ENCODE peak calls at places on chromosomes 5 and 9, in four cellular contexts. One of them, this sample, is unnamed.
A peak's percentile ranks its signal among the peaks of the same experiment; 100 is the strongest.

GRCh38 chr5:156479864-156480263 is 152.9 kb downstream of the SGCD start:
- DNase-seq in foreskin fibroblast: peak; percentile 21
- DNase-seq in tibial artery: peak; percentile 21
- DNase-seq in cardiac fibroblast: peak; percentile 65
- DNase-seq in this sample: no peak

GRCh38 chr5:149381986-149382338 is 2.9 kb upstream of the IL17B start:
- DNase-seq in foreskin fibroblast: peak; percentile 55
- DNase-seq in tibial artery: peak; percentile 79
- DNase-seq in cardiac fibroblast: peak; percentile 82
- DNase-seq in this sample: peak; percentile 67

GRCh38 chr5:172420215-172420934 is 34.0 kb downstream of the SH3PXD2B start:
- DNase-seq in foreskin fibroblast: peak; percentile 92
- DNase-seq in tibial artery: peak; percentile 89
- DNase-seq in cardiac fibroblast: peak; percentile 98
- DNase-seq in this sample: peak; percentile 86

GRCh38 chr5:170633235-170634041 is 129.6 kb downstream of the KCNIP1 start:
- DNase-seq in foreskin fibroblast: peak; percentile 71
- DNase-seq in tibial artery: peak; percentile 60
- DNase-seq in cardiac fibroblast: peak; percentile 94
- DNase-seq in this sample: no peak

GRCh38 chr5:61625682-61626620 is 293.9 kb downstream of the ZSWIM6 start:
- DNase-seq in foreskin fibroblast: peak; percentile 44
- DNase-seq in tibial artery: peak; percentile 66
- DNase-seq in cardiac fibroblast: peak; percentile 45
- DNase-seq in this sample: peak; percentile 32

GRCh38 chr5:646396-647201 is 34.5 kb downstream of the CEP72 start:
- DNase-seq in foreskin fibroblast: no peak
- DNase-seq in tibial artery: no peak
- DNase-seq in cardiac fibroblast: no peak
- DNase-seq in this sample: no peak

GRCh38 chr5:101653996-101654395 is 642.1 kb downstream of the SLCO4C1 start:
- DNase-seq in foreskin fibroblast: no peak
- DNase-seq in tibial artery: no peak
- DNase-seq in cardiac fibroblast: no peak
- DNase-seq in this sample: no peak

GRCh38 chr5:91164424-91164823 is 218.7 kb downstream of the ARRDC3 start:
- DNase-seq in foreskin fibroblast: no peak
- DNase-seq in tibial artery: no peak
- DNase-seq in cardiac fibroblast: no peak
- DNase-seq in this sample: no peak

GRCh38 chr5:78300464-78301045 is 6.1 kb upstream of the AP3B1 start:
- DNase-seq in foreskin fibroblast: no peak
- DNase-seq in tibial artery: no peak
- DNase-seq in cardiac fibroblast: peak; percentile 56
- DNase-seq in this sample: peak; percentile 28

GRCh38 chr5:37005946-37006540 is 129.5 kb downstream of the NIPBL start:
- DNase-seq in foreskin fibroblast: no peak
- DNase-seq in tibial artery: no peak
- DNase-seq in cardiac fibroblast: peak; percentile 52
- DNase-seq in this sample: peak; percentile 28

GRCh38 chr5:96148376-96148775 is 186.7 kb upstream of the ELL2 start:
- DNase-seq in foreskin fibroblast: no peak
- DNase-seq in tibial artery: no peak
- DNase-seq in cardiac fibroblast: no peak
- DNase-seq in this sample: no peak

GRCh38 chr9:89996717-89997116 is 391.9 kb downstream of the GADD45G start:
- DNase-seq in foreskin fibroblast: no peak
- DNase-seq in tibial artery: no peak
- DNase-seq in cardiac fibroblast: no peak
- DNase-seq in this sample: no peak

GRCh38 chr9:69496803-69497450 is 171.9 kb downstream of the ENTREP1 start:
- DNase-seq in foreskin fibroblast: no peak
- DNase-seq in tibial artery: no peak
- DNase-seq in cardiac fibroblast: no peak
- DNase-seq in this sample: no peak

DNA sequence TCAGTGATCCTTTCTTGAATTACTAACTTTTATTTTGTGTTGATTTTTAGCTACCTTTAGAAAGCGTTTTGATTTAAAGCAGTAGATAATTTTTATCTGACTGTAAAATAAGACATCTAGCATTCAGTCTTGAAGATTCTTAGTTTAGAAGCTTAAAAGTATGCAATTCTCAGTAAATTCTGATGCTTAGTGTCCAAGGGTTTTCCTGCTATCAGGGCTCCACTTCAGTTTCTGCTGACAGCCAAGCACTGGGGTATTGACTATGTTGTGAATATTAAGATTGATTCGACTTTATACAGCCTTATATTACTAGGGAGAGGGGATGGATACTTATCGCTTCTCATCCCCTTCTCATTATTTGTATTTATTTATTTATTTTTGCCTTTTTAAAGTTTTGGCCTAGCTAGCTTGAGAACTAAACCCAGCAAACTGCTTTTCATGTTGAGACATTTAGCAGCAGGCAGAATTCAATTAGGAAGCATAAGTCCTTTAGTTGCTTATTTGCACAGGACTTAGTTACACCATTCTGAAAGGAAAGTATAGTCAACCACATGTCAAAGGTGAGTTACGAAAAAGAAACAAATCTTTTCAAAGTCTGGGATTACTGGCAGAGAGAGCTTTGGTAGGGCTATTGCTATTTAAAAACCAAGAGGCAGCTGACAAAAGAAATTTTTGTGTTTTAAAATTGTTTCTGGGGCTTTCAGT is 2.9 kb downstream of the PBX3 start:
- DNase-seq in foreskin fibroblast: no peak
- DNase-seq in tibial artery: no peak
- DNase-seq in cardiac fibroblast: peak; percentile 28
- DNase-seq in this sample: no peak
- H3K4me3 ChIP-seq in foreskin fibroblast: peak overlapping the region; percentile 69
- H3K4me3 ChIP-seq in tibial artery: no peak overlapping the region
- H3K4me3 ChIP-seq in cardiac fibroblast: no peak overlapping the region
- H3K4me3 ChIP-seq in this sample: peak overlapping the region; percentile 89

GRCh38 chr9:136886610-136887597 is 588 bp downstream of the TRAF2 start:
- DNase-seq in foreskin fibroblast: no peak
- DNase-seq in tibial artery: no peak
- DNase-seq in cardiac fibroblast: peak; percentile 12
- DNase-seq in this sample: peak; percentile 41
- TF ChIP-seq CTCF in foreskin fibroblast: no peak
- TF ChIP-seq CTCF in tibial artery: no peak
- TF ChIP-seq CTCF in cardiac fibroblast: no peak
- TF ChIP-seq CTCF in this sample: no peak

GRCh38 chr5:119367502-119368237 is 11.9 kb downstream of the TNFAIP8 start:
- DNase-seq in foreskin fibroblast: no peak
- DNase-seq in tibial artery: no peak
- DNase-seq in cardiac fibroblast: peak; percentile 60
- DNase-seq in this sample: peak; percentile 85
- H3K4me3 ChIP-seq in foreskin fibroblast: no peak overlapping the region
- H3K4me3 ChIP-seq in tibial artery: no peak overlapping the region
- H3K4me3 ChIP-seq in cardiac fibroblast: no peak overlapping the region
- H3K4me3 ChIP-seq in this sample: peak overlapping the region; percentile 19

DNA sequence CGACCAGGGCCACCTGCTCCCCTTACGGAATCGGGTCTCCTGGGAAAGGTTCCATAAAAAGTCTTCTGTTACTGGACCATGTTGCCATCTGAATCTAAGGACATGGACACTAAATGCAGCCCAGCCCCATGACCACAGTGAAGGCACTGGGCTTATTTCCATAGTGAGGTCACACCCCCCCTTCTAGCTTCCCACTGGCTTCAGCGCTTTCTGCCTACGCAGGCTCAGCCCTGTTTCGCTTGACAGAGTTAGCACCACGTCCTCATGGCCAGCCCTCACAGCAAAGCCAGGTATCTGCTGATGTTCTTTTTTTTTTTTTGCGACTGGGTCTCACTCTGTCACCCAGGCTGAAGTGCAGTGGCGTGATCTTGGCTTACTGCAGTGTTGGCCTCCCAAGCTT is 14.1 kb downstream of the UCK1 start:
- DNase-seq in foreskin fibroblast: no peak
- DNase-seq in tibial artery: no peak
- DNase-seq in cardiac fibroblast: no peak
- DNase-seq in this sample: no peak
- TF ChIP-seq CTCF in foreskin fibroblast: no peak
- TF ChIP-seq CTCF in tibial artery: no peak
- TF ChIP-seq CTCF in cardiac fibroblast: no peak
- TF ChIP-seq CTCF in this sample: no peak